ENCODE peak calls at places on chromosome 21, in nine cellular contexts. H is T-cell, N is fibroblast of villous mesenchyme, P is NCI-H82, D is sciatic nerve, C is PC-9, F is T-helper 2 cell, J is fibroblast of pulmonary artery, X is EL. Y is an unnamed sample.

GRCh38 chr21:27694667-27695066 is 727.8 kb upstream of the ADAMTS5 start:
- DNase-seq in X (peak; percentile 37), H (no peak), J (no peak), D (no peak), F (no peak), N (no peak), C (no peak), P (no peak), Y (no peak)

GRCh38 chr21:37072239-37072987 is 458 bp downstream of the PIGP start:
- DNase-seq in J (peak; percentile 91), C (peak; percentile 50), N (no peak), P (peak; percentile 91), H (no peak), F (peak; percentile 67), D (no peak), X (peak; percentile 79), Y (peak; percentile 65)

GRCh38 chr21:33069243-33069642 is 698 bp upstream of the OLIG1 start:
- DNase-seq in C (no peak), F (no peak), J (no peak), H (no peak), X (no peak), N (no peak), P (no peak), D (no peak), Y (no peak)

GRCh38 chr21:25560151-25560783 is 47.0 kb downstream of the MRPL39 start:
- DNase-seq in X (peak; percentile 26), J (peak; percentile 23), D (no peak), F (no peak), H (no peak), P (no peak), C (no peak), N (peak; percentile 40), Y (no peak)

GRCh38 chr21:45380566-45380965 is 24.4 kb upstream of the COL18A1 start:
- DNase-seq in N (no peak), P (no peak), D (peak; percentile 52), C (no peak), H (no peak), J (no peak), F (no peak), X (no peak), Y (no peak)

GRCh38 chr21:45290948-45291612 is 3.4 kb upstream of the POFUT2 start:
- DNase-seq in C (no peak), F (no peak), D (peak; percentile 70), N (peak; percentile 84), J (peak; percentile 84), X (no peak), H (no peak), P (no peak), Y (no peak)

GRCh38 chr21:45169001-45169400 is 94.6 kb downstream of the ADARB1 start:
- DNase-seq in C (no peak), N (no peak), D (no peak), H (no peak), P (no peak), J (no peak), F (no peak), X (no peak), Y (no peak)

GRCh38 chr21:38329176-38329575 is 72.4 kb downstream of the KCNJ15 start:
- DNase-seq in J (no peak), H (no peak), N (no peak), P (no peak), X (no peak), D (no peak), C (no peak), F (no peak), Y (no peak)

GRCh38 chr21:8989261-8989882 is 1532.0 kb upstream of the TPTE start:
- DNase-seq in F (no peak), J (no peak), C (peak; percentile 31), X (no peak), P (peak; percentile 69), D (no peak), N (peak; percentile 86), H (no peak), Y (peak; percentile 92)

GRCh38 chr21:38784458-38785266 is 21.1 kb upstream of the ETS2 start:
- DNase-seq in P (no peak), H (no peak), N (no peak), F (no peak), D (no peak), C (peak; percentile 63), J (no peak), X (no peak), Y (no peak)

GRCh38 chr21:14923468-14923867 is 141.3 kb downstream of the NRIP1 start:
- DNase-seq in P (no peak), J (peak; percentile 20), D (no peak), F (no peak), C (no peak), X (peak; percentile 75), H (no peak), N (no peak), Y (no peak)

GRCh38 chr21:25408666-25409065 is 198.6 kb downstream of the MRPL39 start:
- DNase-seq in H (no peak), D (no peak), J (no peak), P (no peak), X (no peak), N (no peak), C (no peak), F (no peak), Y (no peak)

GRCh38 chr21:35488941-35489340 is 439.8 kb upstream of the RUNX1 start:
- DNase-seq in F (no peak), C (no peak), H (no peak), D (no peak), N (no peak), P (no peak), X (no peak), J (peak; percentile 37), Y (no peak)

GRCh38 chr21:38945536-38946245 is 140.0 kb downstream of the ETS2 start:
- DNase-seq in J (no peak), P (no peak), F (no peak), D (no peak), N (peak; percentile 54), H (no peak), C (no peak), X (no peak), Y (no peak)

GRCh38 chr21:15667010-15667409 is 62.8 kb upstream of the USP25 start:
- DNase-seq in J (peak; percentile 72), F (no peak), P (no peak), C (peak; percentile 92), H (no peak), N (peak; percentile 55), X (peak; percentile 73), D (no peak), Y (no peak)

GRCh38 chr21:17334478-17334877 is 178.4 kb upstream of the CXADR start:
- DNase-seq in D (no peak), C (no peak), H (no peak), X (no peak), F (no peak), P (peak; percentile 39), J (no peak), N (no peak), Y (no peak)

GRCh38 chr21:46191257-46191685 is 7.0 kb upstream of the SPATC1L start:
- DNase-seq in H (no peak), J (peak; percentile 85), F (no peak), X (peak; percentile 81), D (peak; percentile 47), N (peak; percentile 81), P (no peak), C (peak; percentile 48), Y (no peak)

Y was measured in SHP77.